ENCODE peak calls at places on chromosomes 5 and 9, in four cellular contexts. One of them, this sample, is unnamed.

GRCh38 chr9:27564031-27564430 is 9.2 kb downstream of the C9orf72 start:
- DNase-seq in fibroblast of mammary gland: no peak
- DNase-seq in GM18507: no peak
- DNase-seq in AG04450: no peak
- DNase-seq in this sample: no peak

GRCh38 chr5:164578401-164578800 is 1073.0 kb downstream of the MAT2B start:
- DNase-seq in fibroblast of mammary gland: no peak
- DNase-seq in GM18507: no peak
- DNase-seq in AG04450: no peak
- DNase-seq in this sample: no peak

GRCh38 chr9:89687216-89687615 is 82.4 kb downstream of the GADD45G start:
- DNase-seq in fibroblast of mammary gland: no peak
- DNase-seq in GM18507: no peak
- DNase-seq in AG04450: no peak
- DNase-seq in this sample: no peak

GRCh38 chr9:82601272-82601835 is 461.6 kb downstream of the RASEF start:
- DNase-seq in fibroblast of mammary gland: peak
- DNase-seq in GM18507: no peak
- DNase-seq in AG04450: no peak
- DNase-seq in this sample: peak

GRCh38 chr9:129225815-129226214 is 47.8 kb upstream of the IER5L start:
- DNase-seq in fibroblast of mammary gland: peak
- DNase-seq in GM18507: no peak
- DNase-seq in AG04450: no peak
- DNase-seq in this sample: peak

GRCh38 chr5:146213210-146213838 is 9.9 kb downstream of the RBM27 start:
- DNase-seq in fibroblast of mammary gland: peak
- DNase-seq in GM18507: no peak
- DNase-seq in AG04450: no peak
- DNase-seq in this sample: no peak

GRCh38 chr5:159475026-159475425 is 144.7 kb upstream of the IL12B start:
- DNase-seq in fibroblast of mammary gland: no peak
- DNase-seq in GM18507: no peak
- DNase-seq in AG04450: no peak
- DNase-seq in this sample: no peak

GRCh38 chr9:121021294-121021693 is 28.8 kb downstream of the C5 start:
- DNase-seq in fibroblast of mammary gland: peak
- DNase-seq in GM18507: no peak
- DNase-seq in AG04450: no peak
- DNase-seq in this sample: no peak

GRCh38 chr9:257957-258356 is 43.3 kb downstream of the DOCK8 start:
- DNase-seq in fibroblast of mammary gland: no peak
- DNase-seq in GM18507: no peak
- DNase-seq in AG04450: no peak
- DNase-seq in this sample: no peak

GRCh38 chr5:83720805-83721431 is at the start of gene HAPLN1:
- DNase-seq in fibroblast of mammary gland: no peak
- DNase-seq in GM18507: no peak
- DNase-seq in AG04450: no peak
- DNase-seq in this sample: no peak

GRCh38 chr5:5424736-5425135 is 2.3 kb downstream of the ICE1 start:
- DNase-seq in fibroblast of mammary gland: no peak
- DNase-seq in GM18507: no peak
- DNase-seq in AG04450: no peak
- DNase-seq in this sample: no peak

GRCh38 chr5:123209163-123210013 is 120.3 kb downstream of the PRDM6 start:
- DNase-seq in fibroblast of mammary gland: peak
- DNase-seq in GM18507: no peak
- DNase-seq in AG04450: peak
- DNase-seq in this sample: peak

GRCh38 chr9:76216161-76216649 is 178.0 kb downstream of the RFK start:
- DNase-seq in fibroblast of mammary gland: peak
- DNase-seq in GM18507: no peak
- DNase-seq in AG04450: peak
- DNase-seq in this sample: peak

GRCh38 chr9:137021979-137022619 is 5.9 kb downstream of the ABCA2 start:
- DNase-seq in fibroblast of mammary gland: peak
- DNase-seq in GM18507: no peak
- DNase-seq in AG04450: no peak
- DNase-seq in this sample: no peak

GRCh38 chr9:17905356-17906203 is 326.7 kb downstream of the SH3GL2 start:
- DNase-seq in fibroblast of mammary gland: no peak
- DNase-seq in GM18507: no peak
- DNase-seq in AG04450: no peak
- DNase-seq in this sample: no peak

GRCh38 chr9:78778843-78779486 is 482.0 kb downstream of the PSAT1 start:
- DNase-seq in fibroblast of mammary gland: no peak
- DNase-seq in GM18507: no peak
- DNase-seq in AG04450: no peak
- DNase-seq in this sample: no peak

This sample was measured in AG09319.